ENCODE peak calls at places on chromosomes 7 and 10, in five cellular contexts. I is heart left ventricle, M is ascending aorta, K is esophagus squamous epithelium, A is left ventricle myocardium inferior. S is an unnamed sample.
A peak's percentile ranks its signal among the peaks of the same experiment; 100 is the strongest.

GRCh38 chr10:98262571-98262970 is 5.4 kb downstream of the LOXL4 start:
- DNase-seq in M (no peak), I (peak; percentile 78), A (peak; percentile 59), K (no peak), S (no peak)

GRCh38 chr10:14975672-14976273 is 16.6 kb downstream of the MEIG1 start:
- DNase-seq in K (no peak), I (no peak), A (no peak), M (no peak), S (no peak)

GRCh38 chr10:73771722-73772279 is 10.0 kb upstream of the CHCHD1 start:
- DNase-seq in I (peak; percentile 93), A (peak; percentile 91), M (peak; percentile 42), K (no peak), S (peak; percentile 91)

GRCh38 chr7:69776611-69777010 is 178.3 kb downstream of the AUTS2 start:
- DNase-seq in M (no peak), A (no peak), I (no peak), K (no peak), S (no peak)

GRCh38 chr10:70575486-70575873 is 27.1 kb downstream of the PRF1 start:
- DNase-seq in I (peak; percentile 23), K (no peak), A (no peak), M (no peak), S (peak; percentile 53)

GRCh38 chr10:62769574-62770242 is 34.8 kb upstream of the ADO start:
- DNase-seq in K (no peak), A (no peak), M (no peak), I (no peak), S (no peak)

GRCh38 chr7:494261-494687 is 25.4 kb downstream of the PDGFA start:
- DNase-seq in I (peak; percentile 24), A (no peak), M (no peak), K (no peak), S (peak; percentile 64)

GRCh38 chr10:102408081-102408727 is 10.4 kb downstream of the PSD start:
- DNase-seq in A (no peak), M (no peak), I (no peak), K (no peak), S (no peak)

DNA sequence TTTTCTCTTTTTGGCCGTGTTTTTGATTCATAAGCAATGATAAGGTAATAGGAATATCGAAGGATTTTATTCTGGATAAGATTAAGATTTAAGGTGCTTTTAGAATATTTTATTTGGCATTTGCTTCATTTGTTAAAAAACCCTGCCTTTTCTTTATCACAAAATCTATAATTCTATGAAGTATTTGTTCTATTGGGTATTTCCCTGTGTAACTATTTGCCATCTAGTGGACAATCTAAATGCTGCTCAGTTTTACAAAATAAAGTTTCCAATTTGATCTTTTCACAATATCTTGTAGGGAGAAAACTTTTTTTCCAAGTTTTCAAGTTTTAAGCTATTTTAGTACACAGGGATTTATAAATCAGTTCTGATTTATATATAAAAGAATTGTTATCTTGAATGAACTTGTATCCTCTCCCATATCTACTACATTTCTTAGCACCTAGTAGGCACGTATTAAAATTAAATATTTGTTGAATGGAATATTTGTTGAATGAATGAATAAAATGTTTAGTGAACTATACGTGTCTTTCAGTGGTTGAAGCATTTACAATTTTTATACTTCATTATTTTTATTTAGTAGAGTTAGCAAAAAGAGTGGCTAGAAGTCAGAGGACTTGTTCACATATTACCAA is 26.5 kb downstream of the ANKRD7 start:
- DNase-seq in M (no peak), A (no peak), I (no peak), K (no peak), S (no peak)
- TF ChIP-seq CTCF in M (no peak), A (no peak), I (no peak), K (no peak), S (no peak)

GRCh38 chr7:130970696-130971095 is 236.7 kb upstream of the KLF14 start:
- DNase-seq in A (no peak), K (no peak), I (no peak), M (no peak), S (no peak)
- H3K4me3 ChIP-seq in A (no peak overlapping the region), K (no peak overlapping the region), I (no peak overlapping the region), M (no peak overlapping the region), S (no peak overlapping the region)

GRCh38 chr7:5578441-5579024 is 154.9 kb upstream of the TNRC18 start:
- DNase-seq in I (no peak), K (no peak), A (no peak), M (no peak), S (no peak)

GRCh38 chr7:5572439-5572838 is 148.8 kb upstream of the TNRC18 start:
- DNase-seq in K (no peak), A (no peak), I (no peak), M (no peak), S (no peak)

DNA sequence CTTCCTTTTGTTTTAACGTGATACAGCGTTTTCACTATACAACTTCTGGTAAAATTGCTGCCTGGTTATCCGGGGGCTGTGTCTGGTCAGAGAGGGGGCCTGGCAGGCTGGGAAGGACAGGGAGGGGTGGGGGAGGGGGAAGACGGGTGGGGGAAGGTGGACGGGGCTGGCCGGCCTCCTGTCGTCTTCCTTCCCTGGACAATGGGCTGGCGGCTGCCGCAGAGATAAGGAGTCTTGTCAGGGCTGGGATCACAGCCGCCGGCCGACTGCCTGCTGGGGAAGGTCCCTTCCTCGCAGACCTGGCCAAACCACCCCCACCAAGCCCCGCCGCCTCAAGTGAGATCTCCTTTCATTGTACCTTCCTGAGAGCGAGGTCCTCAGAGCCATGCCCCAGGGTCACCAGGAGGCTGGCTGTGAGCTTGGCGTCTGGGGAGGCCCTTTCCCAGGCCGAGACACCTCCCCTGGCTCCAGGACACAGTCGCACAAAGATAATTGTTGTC is 151.2 kb upstream of the TNRC18 start:
- DNase-seq in K (no peak), I (peak; percentile 83), A (no peak), M (no peak), S (no peak)
- H3K27ac ChIP-seq in K (peak overlapping the region; percentile 85), I (peak overlapping the region; percentile 59), A (peak overlapping the region; percentile 75), M (no peak overlapping the region), S (no peak overlapping the region)

DNA sequence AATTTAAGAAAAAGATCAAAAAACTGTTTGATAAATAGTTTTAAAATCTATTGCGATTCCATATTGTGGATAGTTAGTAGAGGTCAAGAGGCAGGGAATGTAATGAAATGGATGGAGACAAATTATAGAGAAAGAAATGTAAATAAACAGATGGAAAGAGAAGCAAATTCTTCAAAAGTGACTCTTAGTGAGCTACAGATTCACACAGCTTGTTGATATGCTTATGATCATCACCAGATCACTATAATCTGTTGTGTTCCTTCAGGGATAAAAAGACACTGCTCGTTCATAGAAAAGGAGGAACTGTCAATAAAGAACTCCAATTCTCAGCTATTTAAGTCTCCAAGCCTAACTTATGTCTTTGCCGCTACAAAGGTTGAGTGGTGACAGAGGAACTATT is 251.4 kb upstream of the SEMA3C start:
- DNase-seq in I (no peak), K (no peak), A (no peak), M (no peak), S (no peak)
- TF ChIP-seq CTCF in I (no peak), K (no peak), A (no peak), M (no peak), S (no peak)

GRCh38 chr7:148397555-148397954 is 193.0 kb upstream of the C7orf33 start:
- DNase-seq in K (no peak), I (no peak), A (no peak), M (no peak), S (no peak)

GRCh38 chr7:148397056-148397455 is 193.5 kb upstream of the C7orf33 start:
- DNase-seq in A (no peak), K (no peak), M (no peak), I (no peak), S (no peak)

GRCh38 chr7:148395990-148396716 is 194.4 kb upstream of the C7orf33 start:
- DNase-seq in M (no peak), I (no peak), A (no peak), K (no peak), S (no peak)

GRCh38 chr7:148395292-148395691 is 195.3 kb upstream of the C7orf33 start:
- DNase-seq in I (no peak), M (no peak), K (no peak), A (no peak), S (no peak)

GRCh38 chr7:148394582-148394981 is 196.0 kb upstream of the C7orf33 start:
- DNase-seq in A (no peak), I (no peak), M (no peak), K (no peak), S (no peak)
- H3K4me3 ChIP-seq in A (no peak overlapping the region), I (no peak overlapping the region), M (no peak overlapping the region), K (no peak overlapping the region), S (no peak overlapping the region)

DNA sequence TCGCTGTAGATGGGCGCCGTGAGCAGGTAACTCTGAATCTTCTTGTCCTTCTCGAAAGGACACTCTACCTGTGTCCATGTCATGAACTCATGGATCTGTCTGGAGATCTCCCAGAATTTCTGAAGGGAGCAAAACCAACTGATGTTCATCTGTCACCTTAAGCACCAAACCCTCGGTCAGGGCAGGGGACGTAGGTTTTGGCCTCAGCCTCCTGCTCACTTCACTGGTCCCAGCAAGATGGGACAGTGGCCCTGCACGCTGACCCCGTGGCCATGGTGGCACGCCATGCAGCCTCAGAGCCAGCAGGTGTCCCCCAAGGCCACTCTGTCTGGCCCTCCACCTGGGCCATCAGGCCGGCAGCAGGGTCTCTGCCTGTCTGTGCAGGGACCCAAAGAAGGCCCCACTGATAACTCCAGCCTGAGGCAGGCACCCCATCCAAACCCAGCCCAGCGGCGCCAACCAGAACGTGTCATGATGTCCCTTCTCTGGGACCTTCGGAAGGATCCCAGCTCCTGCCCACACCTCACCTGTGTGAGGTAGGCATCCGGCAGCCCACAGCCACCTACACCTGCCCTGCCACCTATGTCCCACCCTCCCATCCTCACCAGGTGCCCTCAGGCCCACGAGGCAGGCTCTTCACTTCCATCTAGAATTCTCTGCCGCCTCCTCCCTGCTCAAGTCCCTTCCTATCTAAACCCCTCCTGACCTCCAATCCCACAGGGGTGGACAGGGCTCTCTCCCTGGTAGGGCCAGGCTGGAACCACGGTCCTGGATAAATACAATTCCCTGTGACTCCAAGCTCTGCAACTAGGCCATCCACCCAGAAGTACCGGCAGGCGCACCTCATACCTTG is 59.0 kb downstream of the CSGALNACT2 start:
- DNase-seq in I (no peak), M (no peak), A (no peak), K (no peak), S (peak; percentile 41)
- H3K27ac ChIP-seq in I (no peak overlapping the region), M (no peak overlapping the region), A (no peak overlapping the region), K (no peak overlapping the region), S (no peak overlapping the region)

GRCh38 chr7:38300175-38300574 is 26.7 kb upstream of the TARP start:
- DNase-seq in K (no peak), M (no peak), I (no peak), A (no peak), S (no peak)
- TF ChIP-seq CTCF in K (no peak), M (no peak), I (no peak), A (no peak), S (no peak)

GRCh38 chr10:125824736-125825135 is 1.4 kb downstream of the BCCIP start:
- DNase-seq in K (no peak), A (no peak), M (no peak), I (no peak), S (no peak)
- H3K4me3 ChIP-seq in K (peak overlapping the region; percentile 97), A (peak overlapping the region; percentile 98), M (peak overlapping the region; percentile 76), I (no peak overlapping the region), S (peak overlapping the region; percentile 90)